ENCODE peak calls at places on chromosomes 6 and 20, in four cellular contexts. One of them, this sample, is unnamed.

GRCh38 chr6:38552136-38552535 is 87.6 kb downstream of the BTBD9 start:
- DNase-seq in mammary epithelial cell: no peak
- DNase-seq in psoas muscle: no peak
- DNase-seq in Peyer's patch: no peak
- DNase-seq in this sample: no peak

GRCh38 chr6:93272201-93272600 is 147.2 kb downstream of the EPHA7 start:
- DNase-seq in mammary epithelial cell: no peak
- DNase-seq in psoas muscle: no peak
- DNase-seq in Peyer's patch: no peak
- DNase-seq in this sample: no peak

GRCh38 chr6:36627801-36628246 is 33.7 kb downstream of the SRSF3 start:
- DNase-seq in mammary epithelial cell: peak; percentile 74
- DNase-seq in psoas muscle: no peak
- DNase-seq in Peyer's patch: peak; percentile 83
- DNase-seq in this sample: no peak

GRCh38 chr6:96814581-96814980 is 22.7 kb downstream of the GPR63 start:
- DNase-seq in mammary epithelial cell: no peak
- DNase-seq in psoas muscle: no peak
- DNase-seq in Peyer's patch: no peak
- DNase-seq in this sample: no peak

GRCh38 chr20:19397676-19398075 is 185.2 kb downstream of the SLC24A3 start:
- DNase-seq in mammary epithelial cell: no peak
- DNase-seq in psoas muscle: no peak
- DNase-seq in Peyer's patch: no peak
- DNase-seq in this sample: no peak

GRCh38 chr6:3517350-3517749 is 60.5 kb upstream of the SLC22A23 start:
- DNase-seq in mammary epithelial cell: peak; percentile 93
- DNase-seq in psoas muscle: no peak
- DNase-seq in Peyer's patch: no peak
- DNase-seq in this sample: no peak

GRCh38 chr20:9344080-9344920 is 170.1 kb upstream of the LAMP5 start:
- DNase-seq in mammary epithelial cell: no peak
- DNase-seq in psoas muscle: no peak
- DNase-seq in Peyer's patch: no peak
- DNase-seq in this sample: no peak

GRCh38 chr6:92667843-92668242 is 751.5 kb downstream of the EPHA7 start:
- DNase-seq in mammary epithelial cell: no peak
- DNase-seq in psoas muscle: no peak
- DNase-seq in Peyer's patch: no peak
- DNase-seq in this sample: no peak

GRCh38 chr20:22387452-22387851 is 196.9 kb downstream of the FOXA2 start:
- DNase-seq in mammary epithelial cell: peak; percentile 46
- DNase-seq in psoas muscle: no peak
- DNase-seq in Peyer's patch: no peak
- DNase-seq in this sample: no peak

GRCh38 chr20:4026093-4026601 is 10.8 kb upstream of the RNF24 start:
- DNase-seq in mammary epithelial cell: peak; percentile 69
- DNase-seq in psoas muscle: no peak
- DNase-seq in Peyer's patch: no peak
- DNase-seq in this sample: no peak

GRCh38 chr20:58811334-58811733 is 39.4 kb downstream of the GNAS-AS1 start:
- DNase-seq in mammary epithelial cell: no peak
- DNase-seq in psoas muscle: no peak
- DNase-seq in Peyer's patch: no peak
- DNase-seq in this sample: no peak

GRCh38 chr20:46289416-46289815 is 18.9 kb downstream of the CDH22 start:
- DNase-seq in mammary epithelial cell: no peak
- DNase-seq in psoas muscle: no peak
- DNase-seq in Peyer's patch: no peak
- DNase-seq in this sample: no peak

GRCh38 chr6:47733879-47734558 is 35.6 kb downstream of the ADGRF4 start:
- DNase-seq in mammary epithelial cell: peak; percentile 47
- DNase-seq in psoas muscle: no peak
- DNase-seq in Peyer's patch: no peak
- DNase-seq in this sample: no peak

GRCh38 chr6:10401004-10401536 is 13.8 kb downstream of the TFAP2A start:
- DNase-seq in mammary epithelial cell: no peak
- DNase-seq in psoas muscle: no peak
- DNase-seq in Peyer's patch: no peak
- DNase-seq in this sample: no peak

GRCh38 chr20:62861732-62862336 is at the start of gene TCFL5:
- DNase-seq in mammary epithelial cell: peak; percentile 76
- DNase-seq in psoas muscle: peak; percentile 89
- DNase-seq in Peyer's patch: peak; percentile 93
- DNase-seq in this sample: peak; percentile 96

GRCh38 chr20:60007452-60007851 is 49.2 kb downstream of the CDH26 start:
- DNase-seq in mammary epithelial cell: no peak
- DNase-seq in psoas muscle: no peak
- DNase-seq in Peyer's patch: no peak
- DNase-seq in this sample: no peak

GRCh38 chr6:27866370-27867050 is 45.7 kb downstream of the OR2B2 start:
- DNase-seq in mammary epithelial cell: peak; percentile 57
- DNase-seq in psoas muscle: no peak
- DNase-seq in Peyer's patch: peak; percentile 52
- DNase-seq in this sample: peak; percentile 43

GRCh38 chr20:36866164-36866563 is 9.8 kb upstream of the TLDC2 start:
- DNase-seq in mammary epithelial cell: no peak
- DNase-seq in psoas muscle: no peak
- DNase-seq in Peyer's patch: no peak
- DNase-seq in this sample: no peak

GRCh38 chr6:38445321-38445720 is 194.4 kb downstream of the BTBD9 start:
- DNase-seq in mammary epithelial cell: no peak
- DNase-seq in psoas muscle: no peak
- DNase-seq in Peyer's patch: no peak
- DNase-seq in this sample: no peak

GRCh38 chr6:89675949-89676753 is 37.6 kb upstream of the LYRM2 start:
- DNase-seq in mammary epithelial cell: no peak
- DNase-seq in psoas muscle: no peak
- DNase-seq in Peyer's patch: no peak
- DNase-seq in this sample: no peak

GRCh38 chr6:127118505-127119360 is at the start of gene RSPO3:
- DNase-seq in mammary epithelial cell: peak; percentile 17
- DNase-seq in psoas muscle: peak; percentile 38
- DNase-seq in Peyer's patch: peak; percentile 47
- DNase-seq in this sample: no peak

GRCh38 chr6:328184-328670 is 35.9 kb downstream of the DUSP22 start:
- DNase-seq in mammary epithelial cell: peak; percentile 84
- DNase-seq in psoas muscle: peak; percentile 55
- DNase-seq in Peyer's patch: peak; percentile 76
- DNase-seq in this sample: no peak

GRCh38 chr6:138517635-138518034 is 18.3 kb upstream of the NHSL1 start:
- DNase-seq in mammary epithelial cell: peak; percentile 48
- DNase-seq in psoas muscle: no peak
- DNase-seq in Peyer's patch: peak; percentile 88
- DNase-seq in this sample: peak; percentile 27

GRCh38 chr6:25995507-25995906 is 32.9 kb downstream of the TRIM38 start:
- DNase-seq in mammary epithelial cell: no peak
- DNase-seq in psoas muscle: no peak
- DNase-seq in Peyer's patch: no peak
- DNase-seq in this sample: no peak

GRCh38 chr6:89952361-89952680 is 58.1 kb downstream of the GJA10 start:
- DNase-seq in mammary epithelial cell: no peak
- DNase-seq in psoas muscle: no peak
- DNase-seq in Peyer's patch: no peak
- DNase-seq in this sample: no peak

GRCh38 chr6:63448229-63448628 is 124.1 kb upstream of the LOC128125822 start:
- DNase-seq in mammary epithelial cell: no peak
- DNase-seq in psoas muscle: no peak
- DNase-seq in Peyer's patch: no peak
- DNase-seq in this sample: no peak

GRCh38 chr6:43788305-43788704 is 18.3 kb downstream of the VEGFA start:
- DNase-seq in mammary epithelial cell: no peak
- DNase-seq in psoas muscle: no peak
- DNase-seq in Peyer's patch: no peak
- DNase-seq in this sample: no peak

GRCh38 chr20:3250091-3250504 is 11.1 kb upstream of the SLC4A11 start:
- DNase-seq in mammary epithelial cell: no peak
- DNase-seq in psoas muscle: no peak
- DNase-seq in Peyer's patch: no peak
- DNase-seq in this sample: no peak

GRCh38 chr20:35269055-35269781 is 8.7 kb downstream of the MMP24OS start:
- DNase-seq in mammary epithelial cell: peak; percentile 50
- DNase-seq in psoas muscle: peak; percentile 66
- DNase-seq in Peyer's patch: peak; percentile 77
- DNase-seq in this sample: peak; percentile 55

GRCh38 chr20:3889489-3890409 is 562 bp downstream of the PANK2 start:
- DNase-seq in mammary epithelial cell: peak; percentile 32
- DNase-seq in psoas muscle: peak; percentile 47
- DNase-seq in Peyer's patch: peak; percentile 69
- DNase-seq in this sample: peak; percentile 37

GRCh38 chr6:154039231-154039842 is at the start of gene OPRM1:
- DNase-seq in mammary epithelial cell: peak; percentile 24
- DNase-seq in psoas muscle: peak; percentile 14
- DNase-seq in Peyer's patch: no peak
- DNase-seq in this sample: no peak

GRCh38 chr20:46070215-46070910 is 19.4 kb downstream of the NCOA5 start:
- DNase-seq in mammary epithelial cell: no peak
- DNase-seq in psoas muscle: no peak
- DNase-seq in Peyer's patch: no peak
- DNase-seq in this sample: no peak

GRCh38 chr20:51417745-51418529 is 124.6 kb downstream of the NFATC2 start:
- DNase-seq in mammary epithelial cell: no peak
- DNase-seq in psoas muscle: no peak
- DNase-seq in Peyer's patch: no peak
- DNase-seq in this sample: no peak

GRCh38 chr6:170360476-170360875 is 53.9 kb downstream of the FAM120B start:
- DNase-seq in mammary epithelial cell: no peak
- DNase-seq in psoas muscle: no peak
- DNase-seq in Peyer's patch: no peak
- DNase-seq in this sample: no peak
- H3K36me3 ChIP-seq in mammary epithelial cell: peaks cover 2% of the 10 kb centered on the region
- H3K36me3 ChIP-seq in psoas muscle: no peaks in the 10 kb centered on the region
- H3K36me3 ChIP-seq in Peyer's patch: no peaks in the 10 kb centered on the region
- H3K36me3 ChIP-seq in this sample: peaks cover 22% of the 10 kb centered on the region

GRCh38 chr20:31517373-31517772 is 3.1 kb downstream of the HM13 start:
- DNase-seq in mammary epithelial cell: peak; percentile 54
- DNase-seq in psoas muscle: peak; percentile 49
- DNase-seq in Peyer's patch: peak; percentile 52
- DNase-seq in this sample: no peak
- TF ChIP-seq CTCF in mammary epithelial cell: peak; percentile 19
- TF ChIP-seq CTCF in psoas muscle: no peak
- TF ChIP-seq CTCF in Peyer's patch: no peak
- TF ChIP-seq CTCF in this sample: no peak

DNA sequence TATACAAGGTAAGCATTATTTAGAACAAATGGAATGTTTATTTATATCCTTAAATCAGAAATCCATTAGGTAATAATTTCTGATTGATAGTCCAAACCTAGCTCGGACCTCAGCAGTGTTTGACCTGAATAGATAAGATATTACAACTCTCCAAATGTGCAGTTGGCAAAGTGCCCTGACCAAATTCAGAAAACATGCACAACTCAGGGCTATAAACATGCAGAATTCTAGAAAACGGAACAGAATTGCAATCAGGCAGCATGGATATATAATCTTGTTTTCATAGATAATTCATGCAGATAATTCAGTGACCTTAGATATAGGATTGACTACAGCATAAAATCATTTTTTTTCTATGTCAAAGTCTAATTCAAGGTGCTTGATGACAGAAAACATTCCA is 626.6 kb upstream of the CITED2 start:
- DNase-seq in mammary epithelial cell: no peak
- DNase-seq in psoas muscle: no peak
- DNase-seq in Peyer's patch: no peak
- DNase-seq in this sample: no peak
- H3K4me3 ChIP-seq in mammary epithelial cell: no peak overlapping the region
- H3K4me3 ChIP-seq in psoas muscle: no peak overlapping the region
- H3K4me3 ChIP-seq in Peyer's patch: no peak overlapping the region
- H3K4me3 ChIP-seq in this sample: no peak overlapping the region

DNA sequence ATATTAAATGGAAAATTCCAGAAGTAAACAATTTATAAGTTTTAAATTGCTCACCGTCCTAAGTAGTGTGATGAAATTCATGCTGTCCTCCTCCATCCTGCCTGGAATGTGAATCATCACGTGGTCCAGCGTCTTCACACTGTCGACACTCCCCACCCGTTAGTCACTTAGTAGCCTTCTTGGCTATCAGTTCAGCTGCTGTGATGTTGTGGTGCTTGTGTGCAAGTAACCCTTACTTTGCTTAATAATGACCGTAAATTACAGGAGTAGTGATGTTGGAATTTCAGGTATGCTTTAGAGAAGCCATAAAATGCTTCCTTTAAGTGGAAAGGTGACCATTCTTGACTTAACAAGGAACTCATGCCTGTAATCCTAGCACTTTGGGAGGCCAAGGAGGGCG is 25.2 kb downstream of the RIOK1 start:
- DNase-seq in mammary epithelial cell: no peak
- DNase-seq in psoas muscle: no peak
- DNase-seq in Peyer's patch: no peak
- DNase-seq in this sample: no peak
- H3K36me3 ChIP-seq in mammary epithelial cell: peaks cover 29% of the 10 kb centered on the region
- H3K36me3 ChIP-seq in psoas muscle: peaks cover 24% of the 10 kb centered on the region
- H3K36me3 ChIP-seq in Peyer's patch: no peaks in the 10 kb centered on the region
- H3K36me3 ChIP-seq in this sample: peaks cover 59% of the 10 kb centered on the region

GRCh38 chr6:157280947-157281346 is 42.4 kb downstream of the TMEM242 start:
- DNase-seq in mammary epithelial cell: no peak
- DNase-seq in psoas muscle: no peak
- DNase-seq in Peyer's patch: no peak
- DNase-seq in this sample: no peak

GRCh38 chr6:157283330-157283898 is 39.9 kb downstream of the TMEM242 start:
- DNase-seq in mammary epithelial cell: no peak
- DNase-seq in psoas muscle: no peak
- DNase-seq in Peyer's patch: no peak
- DNase-seq in this sample: no peak

GRCh38 chr6:157282279-157282678 is 41.0 kb downstream of the TMEM242 start:
- DNase-seq in mammary epithelial cell: no peak
- DNase-seq in psoas muscle: no peak
- DNase-seq in Peyer's patch: no peak
- DNase-seq in this sample: no peak

GRCh38 chr6:157280153-157280552 is 43.2 kb downstream of the TMEM242 start:
- DNase-seq in mammary epithelial cell: no peak
- DNase-seq in psoas muscle: no peak
- DNase-seq in Peyer's patch: no peak
- DNase-seq in this sample: no peak

GRCh38 chr6:157281570-157281969 is 41.7 kb downstream of the TMEM242 start:
- DNase-seq in mammary epithelial cell: no peak
- DNase-seq in psoas muscle: no peak
- DNase-seq in Peyer's patch: no peak
- DNase-seq in this sample: no peak
- TF ChIP-seq CTCF in mammary epithelial cell: peak; percentile 9
- TF ChIP-seq CTCF in psoas muscle: no peak
- TF ChIP-seq CTCF in Peyer's patch: peak; percentile 63
- TF ChIP-seq CTCF in this sample: no peak

This sample was measured in CD8-positive, alpha-beta T cell.